ENCODE peak calls at places on chromosomes 16 and 17, in seven cellular contexts. M is osteoblast, I is HEK293T, L is dermis blood vessel endothelial cell, K is tibial nerve, A is NCI-H1436, W is body of pancreas. O is an unnamed sample.
A peak's percentile ranks its signal among the peaks of the same experiment; 100 is the strongest.

GRCh38 chr17:28344435-28344901 is 8.9 kb downstream of the TNFAIP1 start:
- DNase-seq in I (no peak), L (no peak), A (no peak), M (peak; percentile 39), W (no peak), K (no peak), O (no peak)

GRCh38 chr17:77734371-77735050 is 224.0 kb upstream of the TNRC6C start:
- DNase-seq in W (peak; percentile 52), M (peak; percentile 88), A (peak; percentile 91), K (peak; percentile 86), L (peak; percentile 25), I (peak; percentile 76), O (peak; percentile 99)

GRCh38 chr17:2624292-2624731 is 30.9 kb downstream of the PAFAH1B1 start:
- DNase-seq in K (no peak), L (peak; percentile 10), I (no peak), W (no peak), M (no peak), A (no peak), O (no peak)

GRCh38 chr16:2769675-2770056 is 7.4 kb downstream of the ELOB start:
- DNase-seq in W (no peak), M (peak; percentile 89), L (no peak), A (no peak), I (no peak), K (peak; percentile 71), O (no peak)

GRCh38 chr17:77319211-77320031 is 178.7 kb downstream of the SEC14L1 start:
- DNase-seq in M (peak; percentile 97), L (peak; percentile 59), A (no peak), K (peak; percentile 84), I (peak; percentile 67), W (peak; percentile 74), O (peak; percentile 43)

GRCh38 chr17:1469231-1469852 is 13.3 kb upstream of the CRK start:
- DNase-seq in L (no peak), M (peak; percentile 83), K (no peak), A (no peak), W (no peak), I (peak; percentile 51), O (no peak)

GRCh38 chr17:6713130-6713917 is at the start of gene SLC13A5:
- DNase-seq in K (no peak), W (peak; percentile 25), M (peak; percentile 85), I (no peak), L (peak; percentile 24), A (no peak), O (peak; percentile 32)

GRCh38 chr16:46695937-46696336 is 6.5 kb downstream of the ORC6 start:
- DNase-seq in K (no peak), A (no peak), L (no peak), W (no peak), I (no peak), M (no peak), O (no peak)

GRCh38 chr16:89922884-89923639 is at the start of gene TUBB3:
- DNase-seq in L (peak; percentile 87), K (no peak), M (peak; percentile 100), I (peak; percentile 90), W (peak; percentile 67), A (peak; percentile 85), O (peak; percentile 97)

GRCh38 chr17:40461774-40462342 is 18.6 kb downstream of the IGFBP4 start:
- DNase-seq in L (no peak), I (no peak), A (no peak), W (no peak), M (peak; percentile 67), K (no peak), O (peak; percentile 74)